ENCODE peak calls at places on chromosome 17, in ten cellular contexts. One of them, this sample, is unnamed.
A peak's percentile ranks its signal among the peaks of the same experiment; 100 is the strongest.

GRCh38 chr17:61457226-61457983 is 5.2 kb downstream of the TBX4 start:
- DNase-seq in CD4-positive, alpha-beta T cell: no peak
- DNase-seq in dorsolateral prefrontal cortex: no peak
- DNase-seq in cardiac muscle cell: no peak
- DNase-seq in progenitor cell of endocrine pancreas: no peak
- DNase-seq in stomach: no peak
- DNase-seq in lower leg skin: peak; percentile 82
- DNase-seq in gastrocnemius medialis: no peak
- DNase-seq in HFF-Myc: no peak
- DNase-seq in cardiac fibroblast: no peak
- DNase-seq in this sample: peak; percentile 67

GRCh38 chr17:2996208-2996855 is 67.1 kb downstream of the OR1D5 start:
- DNase-seq in CD4-positive, alpha-beta T cell: no peak
- DNase-seq in dorsolateral prefrontal cortex: peak; percentile 27
- DNase-seq in cardiac muscle cell: no peak
- DNase-seq in progenitor cell of endocrine pancreas: no peak
- DNase-seq in stomach: peak; percentile 67
- DNase-seq in lower leg skin: no peak
- DNase-seq in gastrocnemius medialis: no peak
- DNase-seq in HFF-Myc: no peak
- DNase-seq in cardiac fibroblast: peak; percentile 55
- DNase-seq in this sample: no peak

GRCh38 chr17:44117351-44117750 is 6.1 kb downstream of the HDAC5 start:
- DNase-seq in CD4-positive, alpha-beta T cell: no peak
- DNase-seq in dorsolateral prefrontal cortex: no peak
- DNase-seq in cardiac muscle cell: no peak
- DNase-seq in progenitor cell of endocrine pancreas: no peak
- DNase-seq in stomach: no peak
- DNase-seq in lower leg skin: no peak
- DNase-seq in gastrocnemius medialis: no peak
- DNase-seq in HFF-Myc: no peak
- DNase-seq in cardiac fibroblast: no peak
- DNase-seq in this sample: no peak

GRCh38 chr17:35051183-35051578 is 12.3 kb downstream of the RFFL start:
- DNase-seq in CD4-positive, alpha-beta T cell: peak; percentile 28
- DNase-seq in dorsolateral prefrontal cortex: no peak
- DNase-seq in cardiac muscle cell: no peak
- DNase-seq in progenitor cell of endocrine pancreas: no peak
- DNase-seq in stomach: no peak
- DNase-seq in lower leg skin: no peak
- DNase-seq in gastrocnemius medialis: no peak
- DNase-seq in HFF-Myc: no peak
- DNase-seq in cardiac fibroblast: peak; percentile 20
- DNase-seq in this sample: no peak

GRCh38 chr17:36136439-36136838 is 32.8 kb downstream of the CCL4 start:
- DNase-seq in CD4-positive, alpha-beta T cell: no peak
- DNase-seq in dorsolateral prefrontal cortex: no peak
- DNase-seq in cardiac muscle cell: no peak
- DNase-seq in progenitor cell of endocrine pancreas: no peak
- DNase-seq in stomach: no peak
- DNase-seq in lower leg skin: no peak
- DNase-seq in gastrocnemius medialis: no peak
- DNase-seq in HFF-Myc: no peak
- DNase-seq in cardiac fibroblast: no peak
- DNase-seq in this sample: no peak

GRCh38 chr17:62653831-62654829 is 26.7 kb downstream of the MRC2 start:
- DNase-seq in CD4-positive, alpha-beta T cell: no peak
- DNase-seq in dorsolateral prefrontal cortex: no peak
- DNase-seq in cardiac muscle cell: peak; percentile 49
- DNase-seq in progenitor cell of endocrine pancreas: no peak
- DNase-seq in stomach: peak; percentile 38
- DNase-seq in lower leg skin: no peak
- DNase-seq in gastrocnemius medialis: no peak
- DNase-seq in HFF-Myc: no peak
- DNase-seq in cardiac fibroblast: peak; percentile 76
- DNase-seq in this sample: peak; percentile 59

GRCh38 chr17:4101127-4101798 is 41.6 kb downstream of the ZZEF1 start:
- DNase-seq in CD4-positive, alpha-beta T cell: no peak
- DNase-seq in dorsolateral prefrontal cortex: no peak
- DNase-seq in cardiac muscle cell: no peak
- DNase-seq in progenitor cell of endocrine pancreas: no peak
- DNase-seq in stomach: no peak
- DNase-seq in lower leg skin: no peak
- DNase-seq in gastrocnemius medialis: no peak
- DNase-seq in HFF-Myc: peak; percentile 7
- DNase-seq in cardiac fibroblast: peak; percentile 67
- DNase-seq in this sample: no peak

GRCh38 chr17:30372755-30373154 is 6.0 kb upstream of the CPD start:
- DNase-seq in CD4-positive, alpha-beta T cell: no peak
- DNase-seq in dorsolateral prefrontal cortex: no peak
- DNase-seq in cardiac muscle cell: no peak
- DNase-seq in progenitor cell of endocrine pancreas: no peak
- DNase-seq in stomach: no peak
- DNase-seq in lower leg skin: no peak
- DNase-seq in gastrocnemius medialis: no peak
- DNase-seq in HFF-Myc: no peak
- DNase-seq in cardiac fibroblast: peak; percentile 55
- DNase-seq in this sample: no peak

GRCh38 chr17:58306131-58306951 is 22.3 kb downstream of the TSPOAP1 start:
- DNase-seq in CD4-positive, alpha-beta T cell: no peak
- DNase-seq in dorsolateral prefrontal cortex: no peak
- DNase-seq in cardiac muscle cell: no peak
- DNase-seq in progenitor cell of endocrine pancreas: peak; percentile 5
- DNase-seq in stomach: peak; percentile 24
- DNase-seq in lower leg skin: peak; percentile 61
- DNase-seq in gastrocnemius medialis: no peak
- DNase-seq in HFF-Myc: no peak
- DNase-seq in cardiac fibroblast: no peak
- DNase-seq in this sample: peak; percentile 37

GRCh38 chr17:28953444-28954118 is 2.3 kb upstream of the PHF12 start:
- DNase-seq in CD4-positive, alpha-beta T cell: peak; percentile 23
- DNase-seq in dorsolateral prefrontal cortex: no peak
- DNase-seq in cardiac muscle cell: peak; percentile 79
- DNase-seq in progenitor cell of endocrine pancreas: peak; percentile 64
- DNase-seq in stomach: peak; percentile 35
- DNase-seq in lower leg skin: peak; percentile 89
- DNase-seq in gastrocnemius medialis: no peak
- DNase-seq in HFF-Myc: no peak
- DNase-seq in cardiac fibroblast: peak; percentile 55
- DNase-seq in this sample: no peak

GRCh38 chr17:5793899-5794298 is 209.6 kb upstream of the NLRP1 start:
- DNase-seq in CD4-positive, alpha-beta T cell: no peak
- DNase-seq in dorsolateral prefrontal cortex: no peak
- DNase-seq in cardiac muscle cell: peak; percentile 51
- DNase-seq in progenitor cell of endocrine pancreas: no peak
- DNase-seq in stomach: no peak
- DNase-seq in lower leg skin: no peak
- DNase-seq in gastrocnemius medialis: no peak
- DNase-seq in HFF-Myc: no peak
- DNase-seq in cardiac fibroblast: peak; percentile 57
- DNase-seq in this sample: no peak

GRCh38 chr17:37131064-37131463 is 182.3 kb downstream of the AATF start:
- DNase-seq in CD4-positive, alpha-beta T cell: no peak
- DNase-seq in dorsolateral prefrontal cortex: no peak
- DNase-seq in cardiac muscle cell: no peak
- DNase-seq in progenitor cell of endocrine pancreas: no peak
- DNase-seq in stomach: no peak
- DNase-seq in lower leg skin: no peak
- DNase-seq in gastrocnemius medialis: no peak
- DNase-seq in HFF-Myc: peak; percentile 26
- DNase-seq in cardiac fibroblast: no peak
- DNase-seq in this sample: no peak

GRCh38 chr17:16873654-16874035 is 98.3 kb downstream of the TNFRSF13B start:
- DNase-seq in CD4-positive, alpha-beta T cell: no peak
- DNase-seq in dorsolateral prefrontal cortex: no peak
- DNase-seq in cardiac muscle cell: no peak
- DNase-seq in progenitor cell of endocrine pancreas: no peak
- DNase-seq in stomach: no peak
- DNase-seq in lower leg skin: peak; percentile 81
- DNase-seq in gastrocnemius medialis: no peak
- DNase-seq in HFF-Myc: no peak
- DNase-seq in cardiac fibroblast: no peak
- DNase-seq in this sample: no peak

GRCh38 chr17:45111838-45112237 is 20.5 kb downstream of the PLCD3 start:
- DNase-seq in CD4-positive, alpha-beta T cell: no peak
- DNase-seq in dorsolateral prefrontal cortex: no peak
- DNase-seq in cardiac muscle cell: no peak
- DNase-seq in progenitor cell of endocrine pancreas: no peak
- DNase-seq in stomach: no peak
- DNase-seq in lower leg skin: no peak
- DNase-seq in gastrocnemius medialis: no peak
- DNase-seq in HFF-Myc: no peak
- DNase-seq in cardiac fibroblast: no peak
- DNase-seq in this sample: no peak

GRCh38 chr17:10635290-10635689 is 21.8 kb downstream of the MYH3 start:
- DNase-seq in CD4-positive, alpha-beta T cell: no peak
- DNase-seq in dorsolateral prefrontal cortex: no peak
- DNase-seq in cardiac muscle cell: no peak
- DNase-seq in progenitor cell of endocrine pancreas: no peak
- DNase-seq in stomach: no peak
- DNase-seq in lower leg skin: no peak
- DNase-seq in gastrocnemius medialis: no peak
- DNase-seq in HFF-Myc: no peak
- DNase-seq in cardiac fibroblast: no peak
- DNase-seq in this sample: no peak
- TF ChIP-seq CTCF in CD4-positive, alpha-beta T cell: no peak
- TF ChIP-seq CTCF in dorsolateral prefrontal cortex: no peak
- TF ChIP-seq CTCF in cardiac muscle cell: no peak
- TF ChIP-seq CTCF in progenitor cell of endocrine pancreas: no peak
- TF ChIP-seq CTCF in stomach: no peak
- TF ChIP-seq CTCF in lower leg skin: no peak
- TF ChIP-seq CTCF in gastrocnemius medialis: no peak
- TF ChIP-seq CTCF in HFF-Myc: no peak
- TF ChIP-seq CTCF in cardiac fibroblast: no peak
- TF ChIP-seq CTCF in this sample: no peak

DNA sequence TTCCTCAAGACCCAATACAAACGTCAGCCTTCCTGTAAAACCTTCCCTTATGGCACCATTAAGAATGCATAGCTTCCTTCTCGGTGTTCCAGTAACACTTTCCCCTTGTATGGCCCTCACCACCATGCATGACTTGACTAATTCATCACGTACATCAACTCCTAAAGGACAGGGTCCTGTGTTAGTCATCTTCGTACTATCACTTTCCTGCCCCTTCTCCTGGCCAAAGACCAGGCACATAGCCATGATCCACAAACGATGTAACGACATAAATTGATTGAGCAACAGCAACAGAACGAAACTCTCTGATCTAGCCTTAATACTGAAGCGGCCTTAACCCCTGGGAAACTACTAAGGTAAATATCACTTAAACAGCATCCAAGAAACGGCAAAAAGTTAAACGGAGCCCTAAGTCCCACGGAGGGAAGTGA is 600 bp downstream of the PSMD12 start:
- DNase-seq in CD4-positive, alpha-beta T cell: no peak
- DNase-seq in dorsolateral prefrontal cortex: no peak
- DNase-seq in cardiac muscle cell: no peak
- DNase-seq in progenitor cell of endocrine pancreas: no peak
- DNase-seq in stomach: no peak
- DNase-seq in lower leg skin: no peak
- DNase-seq in gastrocnemius medialis: no peak
- DNase-seq in HFF-Myc: no peak
- DNase-seq in cardiac fibroblast: peak; percentile 86
- DNase-seq in this sample: no peak
- TF ChIP-seq CTCF in CD4-positive, alpha-beta T cell: no peak
- TF ChIP-seq CTCF in dorsolateral prefrontal cortex: no peak
- TF ChIP-seq CTCF in cardiac muscle cell: no peak
- TF ChIP-seq CTCF in progenitor cell of endocrine pancreas: no peak
- TF ChIP-seq CTCF in stomach: no peak
- TF ChIP-seq CTCF in lower leg skin: no peak
- TF ChIP-seq CTCF in gastrocnemius medialis: no peak
- TF ChIP-seq CTCF in HFF-Myc: no peak
- TF ChIP-seq CTCF in cardiac fibroblast: no peak
- TF ChIP-seq CTCF in this sample: no peak

GRCh38 chr17:38917259-38917658 is 8.2 kb upstream of the LASP1NB start:
- DNase-seq in CD4-positive, alpha-beta T cell: no peak
- DNase-seq in dorsolateral prefrontal cortex: peak; percentile 24
- DNase-seq in cardiac muscle cell: no peak
- DNase-seq in progenitor cell of endocrine pancreas: no peak
- DNase-seq in stomach: no peak
- DNase-seq in lower leg skin: no peak
- DNase-seq in gastrocnemius medialis: no peak
- DNase-seq in HFF-Myc: no peak
- DNase-seq in cardiac fibroblast: no peak
- DNase-seq in this sample: no peak

GRCh38 chr17:38919316-38920078 is 5.9 kb upstream of the LASP1NB start:
- DNase-seq in CD4-positive, alpha-beta T cell: no peak
- DNase-seq in dorsolateral prefrontal cortex: no peak
- DNase-seq in cardiac muscle cell: no peak
- DNase-seq in progenitor cell of endocrine pancreas: no peak
- DNase-seq in stomach: peak; percentile 23
- DNase-seq in lower leg skin: peak; percentile 68
- DNase-seq in gastrocnemius medialis: no peak
- DNase-seq in HFF-Myc: no peak
- DNase-seq in cardiac fibroblast: no peak
- DNase-seq in this sample: no peak

GRCh38 chr17:38916771-38917170 is 8.6 kb upstream of the LASP1NB start:
- DNase-seq in CD4-positive, alpha-beta T cell: no peak
- DNase-seq in dorsolateral prefrontal cortex: no peak
- DNase-seq in cardiac muscle cell: no peak
- DNase-seq in progenitor cell of endocrine pancreas: no peak
- DNase-seq in stomach: peak; percentile 5
- DNase-seq in lower leg skin: peak; percentile 36
- DNase-seq in gastrocnemius medialis: no peak
- DNase-seq in HFF-Myc: no peak
- DNase-seq in cardiac fibroblast: no peak
- DNase-seq in this sample: no peak

GRCh38 chr17:38918916-38919315 is 6.5 kb upstream of the LASP1NB start:
- DNase-seq in CD4-positive, alpha-beta T cell: no peak
- DNase-seq in dorsolateral prefrontal cortex: no peak
- DNase-seq in cardiac muscle cell: no peak
- DNase-seq in progenitor cell of endocrine pancreas: no peak
- DNase-seq in stomach: no peak
- DNase-seq in lower leg skin: peak; percentile 74
- DNase-seq in gastrocnemius medialis: no peak
- DNase-seq in HFF-Myc: no peak
- DNase-seq in cardiac fibroblast: no peak
- DNase-seq in this sample: no peak

GRCh38 chr17:38918129-38918913 is 7.1 kb upstream of the LASP1NB start:
- DNase-seq in CD4-positive, alpha-beta T cell: no peak
- DNase-seq in dorsolateral prefrontal cortex: no peak
- DNase-seq in cardiac muscle cell: no peak
- DNase-seq in progenitor cell of endocrine pancreas: no peak
- DNase-seq in stomach: peak; percentile 24
- DNase-seq in lower leg skin: peak; percentile 86
- DNase-seq in gastrocnemius medialis: no peak
- DNase-seq in HFF-Myc: no peak
- DNase-seq in cardiac fibroblast: no peak
- DNase-seq in this sample: no peak
- TF ChIP-seq CTCF in CD4-positive, alpha-beta T cell: no peak
- TF ChIP-seq CTCF in dorsolateral prefrontal cortex: no peak
- TF ChIP-seq CTCF in cardiac muscle cell: no peak
- TF ChIP-seq CTCF in progenitor cell of endocrine pancreas: no peak
- TF ChIP-seq CTCF in stomach: no peak
- TF ChIP-seq CTCF in lower leg skin: no peak
- TF ChIP-seq CTCF in gastrocnemius medialis: no peak
- TF ChIP-seq CTCF in HFF-Myc: peak; percentile 16
- TF ChIP-seq CTCF in cardiac fibroblast: no peak
- TF ChIP-seq CTCF in this sample: no peak

DNA sequence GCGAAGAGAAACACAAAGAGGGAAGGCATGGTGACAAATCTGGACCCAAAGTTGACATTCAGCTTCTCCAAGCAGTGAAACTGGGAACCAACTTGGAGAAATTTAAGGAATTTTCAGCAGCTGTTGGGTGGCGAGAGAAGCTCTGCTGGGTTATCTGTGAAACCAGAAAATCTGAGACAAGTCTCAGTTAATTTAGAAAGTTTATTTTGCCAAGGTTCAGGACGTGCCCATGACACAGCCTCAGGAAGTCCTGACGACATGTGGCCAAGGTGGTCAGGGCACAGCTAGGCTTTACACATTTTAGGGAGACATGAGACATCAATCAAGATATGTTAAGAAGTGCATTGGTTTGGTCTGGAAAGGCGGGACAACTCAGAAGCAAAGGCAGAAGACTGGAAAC is 11.2 kb upstream of the CD300LF start:
- DNase-seq in CD4-positive, alpha-beta T cell: no peak
- DNase-seq in dorsolateral prefrontal cortex: no peak
- DNase-seq in cardiac muscle cell: no peak
- DNase-seq in progenitor cell of endocrine pancreas: no peak
- DNase-seq in stomach: no peak
- DNase-seq in lower leg skin: no peak
- DNase-seq in gastrocnemius medialis: no peak
- DNase-seq in HFF-Myc: no peak
- DNase-seq in cardiac fibroblast: no peak
- DNase-seq in this sample: no peak
- TF ChIP-seq CTCF in CD4-positive, alpha-beta T cell: no peak
- TF ChIP-seq CTCF in dorsolateral prefrontal cortex: no peak
- TF ChIP-seq CTCF in cardiac muscle cell: no peak
- TF ChIP-seq CTCF in progenitor cell of endocrine pancreas: no peak
- TF ChIP-seq CTCF in stomach: no peak
- TF ChIP-seq CTCF in lower leg skin: no peak
- TF ChIP-seq CTCF in gastrocnemius medialis: no peak
- TF ChIP-seq CTCF in HFF-Myc: no peak
- TF ChIP-seq CTCF in cardiac fibroblast: no peak
- TF ChIP-seq CTCF in this sample: no peak

This sample was measured in left lung.